ENCODE peak calls at places on chromosomes 16 and 17, in five cellular contexts. X is stimulated activated CD4-positive, alpha-beta T cell treated with anti-CD3 and anti-CD28 coated beads, Interleukin-4, amount 100 ng/mL, for 1 hour; U is stomach; S is AG04450; O is GM13977. K is an unnamed sample.

GRCh38 chr16:10954903-10955302 is 10.5 kb downstream of the CLEC16A start:
- DNase-seq in X (no peak), U (no peak), S (no peak), O (no peak), K (no peak)

GRCh38 chr16:73010150-73010676 is 37.7 kb downstream of the ZFHX3 start:
- DNase-seq in X (no peak), U (no peak), S (no peak), O (no peak), K (no peak)

GRCh38 chr17:72063262-72063661 is 57.6 kb upstream of the SOX9 start:
- DNase-seq in X (no peak), U (no peak), S (no peak), O (no peak), K (no peak)

GRCh38 chr16:53611151-53611802 is 92.4 kb downstream of the RPGRIP1L start:
- DNase-seq in X (no peak), U (no peak), S (no peak), O (no peak), K (no peak)

GRCh38 chr17:4560837-4561241 is 462 bp upstream of the GGT6 start:
- DNase-seq in X (no peak), U (no peak), S (no peak), O (no peak), K (no peak)

GRCh38 chr16:47142469-47143328 is 1.0 kb downstream of the NETO2 start:
- DNase-seq in X (peak; percentile 25), U (peak; percentile 29), S (no peak), O (peak; percentile 72), K (no peak)

GRCh38 chr17:32320847-32321246 is 21.1 kb downstream of the C17orf75 start:
- DNase-seq in X (no peak), U (no peak), S (no peak), O (no peak), K (no peak)

GRCh38 chr16:19555938-19556778 is 655 bp downstream of the VPS35L start:
- DNase-seq in X (peak; percentile 7), U (no peak), S (no peak), O (peak; percentile 36), K (no peak)

GRCh38 chr17:59387351-59388069 is 56.1 kb downstream of the YPEL2 start:
- DNase-seq in X (no peak), U (no peak), S (no peak), O (no peak), K (no peak)

GRCh38 chr16:76278976-76279375 is 1.8 kb downstream of the CNTNAP4 start:
- DNase-seq in X (no peak), U (no peak), S (no peak), O (peak; percentile 18), K (no peak)

GRCh38 chr17:57379237-57380054 is 123.1 kb downstream of the MSI2 start:
- DNase-seq in X (peak; percentile 11), U (no peak), S (no peak), O (no peak), K (no peak)

GRCh38 chr17:81518785-81519283 is 6.2 kb upstream of the ACTG1 start:
- DNase-seq in X (peak; percentile 38), U (peak; percentile 70), S (no peak), O (peak; percentile 64), K (no peak)

GRCh38 chr16:4257646-4258556 is 14.9 kb downstream of the TFAP4 start:
- DNase-seq in X (no peak), U (no peak), S (no peak), O (no peak), K (no peak)

GRCh38 chr16:4283939-4284338 is 11.1 kb upstream of the TFAP4 start:
- DNase-seq in X (no peak), U (no peak), S (no peak), O (no peak), K (no peak)

GRCh38 chr16:50247906-50248608 is 18.3 kb upstream of the ADCY7 start:
- DNase-seq in X (no peak), U (no peak), S (no peak), O (no peak), K (no peak)

GRCh38 chr17:3006801-3007200 is 56.6 kb downstream of the OR1D5 start:
- DNase-seq in X (no peak), U (no peak), S (no peak), O (no peak), K (no peak)

GRCh38 chr16:67936124-67936875 is at the start of gene PSMB10:
- DNase-seq in X (no peak), U (peak; percentile 41), S (no peak), O (peak; percentile 64), K (no peak)

GRCh38 chr16:57540906-57541753 is 1.3 kb upstream of the ADGRG5 start:
- DNase-seq in X (no peak), U (peak; percentile 25), S (no peak), O (no peak), K (no peak)

GRCh38 chr16:68948230-68948910 is 105.0 kb downstream of the TANGO6 start:
- DNase-seq in X (no peak), U (no peak), S (no peak), O (no peak), K (no peak)

GRCh38 chr17:80751460-80752368 is 207.1 kb downstream of the RPTOR start:
- DNase-seq in X (no peak), U (no peak), S (no peak), O (no peak), K (no peak)

GRCh38 chr16:50265716-50266336 is 525 bp upstream of the ADCY7 start:
- DNase-seq in X (no peak), U (no peak), S (no peak), O (no peak), K (no peak)

GRCh38 chr16:83365166-83365565 is 442.6 kb upstream of the HSBP1 start:
- DNase-seq in X (no peak), U (no peak), S (no peak), O (no peak), K (no peak)

GRCh38 chr17:42072323-42073187 is 22.2 kb upstream of the C17orf113 start:
- DNase-seq in X (no peak), U (peak; percentile 48), S (no peak), O (no peak), K (no peak)

K was measured in smooth muscle cell of the brain vasculature.